ENCODE peak calls at places on chromosomes 13 and 19, in eight cellular contexts. C, H, F, U, V, J, M and Y are unnamed samples. For H3K4me1, the result is how much of the 10 kb centered on the place peaks cover.

GRCh38 chr13:48902421-48902820 is 73.3 kb upstream of the FNDC3A start:
- DNase-seq in C (no peak), H (no peak), F (peak), U (no peak), V (no peak), J (no peak), M (no peak), Y (no peak)

GRCh38 chr19:33767898-33768413 is 28.7 kb upstream of the KCTD15 start:
- DNase-seq in C (peak), H (no peak), F (no peak), U (no peak), V (no peak), J (no peak), M (peak), Y (peak)

GRCh38 chr13:89490661-89491060 is 1819.5 kb downstream of the SLITRK5 start:
- DNase-seq in C (no peak), H (no peak), F (no peak), U (no peak), V (no peak), J (no peak), M (no peak), Y (no peak)

GRCh38 chr13:34207872-34208271 is 389.9 kb downstream of the RFC3 start:
- DNase-seq in C (no peak), H (no peak), F (no peak), U (no peak), V (no peak), J (no peak), M (no peak), Y (no peak)

GRCh38 chr19:46288896-46289588 is 7.8 kb upstream of the HIF3A start:
- DNase-seq in C (peak), H (no peak), F (peak), U (peak), V (no peak), J (peak), M (no peak), Y (no peak)

GRCh38 chr19:19480688-19481087 is 34.7 kb downstream of the TSSK6 start:
- DNase-seq in C (no peak), H (no peak), F (no peak), U (no peak), V (no peak), J (no peak), M (no peak), Y (no peak)

GRCh38 chr13:59416561-59416960 is 747.2 kb downstream of the DIAPH3 start:
- DNase-seq in C (no peak), H (no peak), F (no peak), U (no peak), V (no peak), J (no peak), M (no peak), Y (no peak)

GRCh38 chr19:1211494-1212234 is 6.1 kb downstream of the STK11 start:
- DNase-seq in C (peak), H (no peak), F (no peak), U (no peak), V (no peak), J (peak), M (no peak), Y (no peak)

GRCh38 chr13:36323951-36324566 is 22.1 kb downstream of the SPART start:
- DNase-seq in C (no peak), H (no peak), F (no peak), U (no peak), V (no peak), J (no peak), M (peak), Y (no peak)

GRCh38 chr19:1293782-1294621 is 8.3 kb downstream of the EFNA2 start:
- DNase-seq in C (no peak), H (no peak), F (no peak), U (no peak), V (no peak), J (no peak), M (no peak), Y (no peak)

GRCh38 chr13:67438465-67438864 is 208.3 kb upstream of the PCDH9 start:
- DNase-seq in C (peak), H (no peak), F (no peak), U (no peak), V (no peak), J (no peak), M (peak), Y (no peak)

GRCh38 chr19:46727036-46727501 is 10.2 kb upstream of the PRKD2 start:
- DNase-seq in C (no peak), H (no peak), F (no peak), U (no peak), V (no peak), J (no peak), M (no peak), Y (no peak)

GRCh38 chr13:102402292-102402691 is 444 bp upstream of the FGF14 start:
- DNase-seq in C (peak), H (no peak), F (peak), U (no peak), V (no peak), J (peak), M (no peak), Y (no peak)

GRCh38 chr19:55484571-55485438 is at the start of gene NAT14:
- DNase-seq in C (peak), H (peak), F (peak), U (no peak), V (no peak), J (peak), M (peak), Y (peak)

GRCh38 chr13:63041640-63042414 is 1626.2 kb upstream of the PCDH20 start:
- DNase-seq in C (no peak), H (no peak), F (no peak), U (no peak), V (no peak), J (no peak), M (no peak), Y (no peak)

GRCh38 chr19:7933411-7933810 is 7.5 kb upstream of the CTXN1 start:
- DNase-seq in C (no peak), H (no peak), F (no peak), U (no peak), V (no peak), J (no peak), M (no peak), Y (no peak)

GRCh38 chr19:7932276-7932929 is 6.5 kb upstream of the CTXN1 start:
- DNase-seq in C (no peak), H (no peak), F (no peak), U (no peak), V (no peak), J (no peak), M (no peak), Y (no peak)

GRCh38 chr19:7930765-7931164 is 4.8 kb upstream of the CTXN1 start:
- DNase-seq in C (no peak), H (no peak), F (no peak), U (no peak), V (no peak), J (peak), M (no peak), Y (no peak)

GRCh38 chr19:7932930-7933300 is 7.0 kb upstream of the CTXN1 start:
- DNase-seq in C (no peak), H (no peak), F (no peak), U (no peak), V (no peak), J (no peak), M (no peak), Y (no peak)

GRCh38 chr19:7931221-7932061 is 5.5 kb upstream of the CTXN1 start:
- DNase-seq in C (no peak), H (no peak), F (no peak), U (no peak), V (no peak), J (peak), M (no peak), Y (no peak)
- H3K4me1 ChIP-seq in C (under half), H (under half), F (under half), U (under half), V (under half), J (under half), M (under half), Y (under half)

GRCh38 chr19:43634068-43634467 is 5.6 kb downstream of the CADM4 start:
- DNase-seq in C (no peak), H (no peak), F (no peak), U (no peak), V (no peak), J (no peak), M (no peak), Y (no peak)
- H3K4me3 ChIP-seq in C (no peak), H (no peak), F (no peak), U (no peak), V (no peak), J (no peak), M (no peak), Y (no peak)

GRCh38 chr13:46171223-46171622 is 10.8 kb downstream of the LCP1 start:
- DNase-seq in C (no peak), H (no peak), F (no peak), U (no peak), V (no peak), J (no peak), M (no peak), Y (no peak)
- H3K4me1 ChIP-seq in C (under half), H (half or more), F (under half), U (under half), V (under half), J (under half), M (half or more), Y (half or more)

GRCh38 chr19:56597696-56598095 is 2.6 kb downstream of the ZNF71 start:
- DNase-seq in C (no peak), H (no peak), F (no peak), U (no peak), V (no peak), J (no peak), M (no peak), Y (no peak)

GRCh38 chr19:56594446-56594782 is 688 bp upstream of the ZNF71 start:
- DNase-seq in C (no peak), H (no peak), F (no peak), U (no peak), V (no peak), J (no peak), M (no peak), Y (no peak)

GRCh38 chr19:56595548-56595899 is 422 bp downstream of the ZNF71 start:
- DNase-seq in C (no peak), H (no peak), F (no peak), U (no peak), V (no peak), J (no peak), M (no peak), Y (no peak)

GRCh38 chr19:56596676-56597075 is 1.6 kb downstream of the ZNF71 start:
- DNase-seq in C (no peak), H (no peak), F (no peak), U (no peak), V (no peak), J (no peak), M (no peak), Y (no peak)

GRCh38 chr19:56594783-56595547 is at the start of gene ZNF71:
- DNase-seq in C (peak), H (peak), F (peak), U (peak), V (peak), J (peak), M (peak), Y (peak)
- H3K4me3 ChIP-seq in C (peak), H (peak), F (peak), U (peak), V (peak), J (peak), M (peak), Y (peak)

GRCh38 chr19:12952488-12953455 is 4.3 kb downstream of the GADD45GIP1 start:
- DNase-seq in C (no peak), H (no peak), F (no peak), U (no peak), V (no peak), J (no peak), M (no peak), Y (no peak)

GRCh38 chr19:12954150-12954962 is 2.7 kb downstream of the GADD45GIP1 start:
- DNase-seq in C (no peak), H (no peak), F (no peak), U (no peak), V (peak), J (no peak), M (peak), Y (peak)

GRCh38 chr19:12955996-12956395 is 1.0 kb downstream of the GADD45GIP1 start:
- DNase-seq in C (no peak), H (no peak), F (no peak), U (no peak), V (no peak), J (no peak), M (peak), Y (no peak)

GRCh38 chr19:12956446-12957388 is at the start of gene GADD45GIP1:
- DNase-seq in C (peak), H (peak), F (peak), U (peak), V (peak), J (peak), M (peak), Y (peak)

DNA sequence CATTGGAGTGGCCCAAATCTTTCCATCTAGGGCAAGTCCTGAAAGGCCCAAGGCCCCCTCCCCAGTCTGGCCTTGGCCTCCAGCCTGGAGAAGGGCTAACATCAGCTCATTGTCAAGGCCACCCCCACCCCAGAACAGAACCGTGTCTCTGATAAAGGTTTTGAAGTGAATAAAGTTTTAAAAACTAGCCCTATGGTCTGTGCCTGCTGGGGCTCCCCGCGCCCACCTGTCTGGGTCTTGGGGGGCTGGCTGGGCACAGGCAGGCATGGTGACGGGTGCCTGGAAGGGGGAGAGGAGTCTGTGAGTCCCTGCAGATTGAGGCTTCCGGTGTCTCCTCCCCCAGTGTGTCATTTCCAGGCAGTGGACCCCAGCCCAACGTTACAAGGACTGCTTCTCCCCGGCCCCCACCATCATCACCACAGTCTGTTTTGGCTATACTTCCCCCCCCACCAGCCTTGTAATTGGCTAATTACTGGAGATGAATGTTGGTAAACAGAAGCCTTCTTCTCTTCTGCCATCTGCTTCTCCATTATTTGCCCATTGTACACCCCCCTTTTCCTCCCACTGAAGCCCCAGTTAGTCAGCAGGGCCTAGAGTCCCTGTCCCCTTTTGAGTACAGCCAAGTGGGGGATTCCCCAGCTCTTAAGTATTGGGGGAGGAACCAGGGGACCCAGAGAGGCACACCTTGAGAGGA is 3.4 kb downstream of the GADD45GIP1 start:
- DNase-seq in C (no peak), H (no peak), F (no peak), U (no peak), V (no peak), J (no peak), M (no peak), Y (no peak)
- H3K4me1 ChIP-seq in C (under half), H (under half), F (under half), U (under half), V (under half), J (under half), M (under half), Y (under half)

DNA sequence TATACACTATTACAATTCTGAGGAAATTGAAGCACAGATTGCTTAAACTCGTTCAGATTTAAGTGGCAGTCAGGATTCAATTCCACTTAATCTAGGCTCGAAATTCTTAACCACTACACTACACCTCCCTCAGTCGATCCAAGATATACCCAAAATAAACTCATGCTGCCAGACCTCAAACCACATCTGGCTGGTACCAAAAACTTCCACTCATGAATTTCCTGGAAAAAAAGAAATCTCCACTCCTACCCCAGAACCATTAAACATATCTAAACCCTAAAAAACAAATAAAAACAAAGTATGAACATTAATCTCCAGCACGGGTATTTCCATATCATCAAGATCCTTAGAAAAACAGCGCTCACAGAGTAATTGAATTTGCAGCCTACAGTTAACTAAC is 1.1 kb downstream of the ZFP30 start:
- DNase-seq in C (peak), H (no peak), F (no peak), U (no peak), V (no peak), J (no peak), M (no peak), Y (no peak)
- H3K4me3 ChIP-seq in C (peak), H (peak), F (peak), U (peak), V (peak), J (peak), M (peak), Y (peak)

GRCh38 chr19:4390017-4390861 is 10.1 kb downstream of the SH3GL1 start:
- DNase-seq in C (peak), H (no peak), F (peak), U (no peak), V (no peak), J (no peak), M (no peak), Y (no peak)

GRCh38 chr19:4390862-4391693 is 9.3 kb downstream of the SH3GL1 start:
- DNase-seq in C (no peak), H (no peak), F (no peak), U (no peak), V (no peak), J (no peak), M (no peak), Y (no peak)

GRCh38 chr19:4396949-4397783 is 3.2 kb downstream of the SH3GL1 start:
- DNase-seq in C (no peak), H (no peak), F (no peak), U (no peak), V (no peak), J (no peak), M (no peak), Y (no peak)

GRCh38 chr19:4391701-4392543 is 8.4 kb downstream of the SH3GL1 start:
- DNase-seq in C (no peak), H (no peak), F (no peak), U (no peak), V (no peak), J (peak), M (no peak), Y (no peak)

DNA sequence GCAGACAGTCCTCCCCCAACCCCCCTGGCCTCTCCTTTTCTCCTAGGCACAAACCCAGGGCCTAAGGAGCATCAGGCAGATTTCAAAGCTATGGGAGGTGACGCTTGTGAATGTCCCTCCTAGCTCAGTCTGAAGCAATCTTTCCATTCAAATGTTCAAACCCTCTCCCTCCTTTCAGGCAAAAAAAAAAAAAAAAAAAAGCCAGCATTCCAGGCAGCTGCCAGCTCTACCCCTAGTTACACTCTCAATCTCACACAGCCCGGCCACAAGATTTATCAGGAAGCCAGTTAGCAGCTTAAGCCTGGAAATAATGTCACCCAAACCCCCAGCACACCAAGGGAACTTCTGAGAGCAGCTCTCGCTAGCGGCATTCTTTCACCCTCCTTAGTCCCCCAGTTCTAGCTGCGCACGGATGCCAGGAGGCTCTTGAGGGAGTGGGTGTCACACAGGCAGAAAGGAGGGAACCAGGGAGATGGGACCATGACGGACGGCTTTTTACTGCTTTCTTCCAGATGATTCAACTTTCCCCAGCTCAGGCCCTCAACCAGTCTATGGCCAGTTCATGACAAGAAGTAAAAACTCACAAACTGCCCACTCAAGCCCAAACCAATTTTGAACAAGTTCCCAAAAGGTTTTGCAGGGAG is 6.3 kb downstream of the SH3GL1 start:
- DNase-seq in C (no peak), H (no peak), F (no peak), U (no peak), V (no peak), J (no peak), M (no peak), Y (no peak)
- H3K4me1 ChIP-seq in C (under half), H (half or more), F (half or more), U (under half), V (under half), J (under half), M (under half), Y (under half)